ENCODE peak calls at places on chromosomes 11 and 22, in five cellular contexts. R is body of pancreas, C is HFF-Myc, L is kidney, N is sigmoid colon. G is an unnamed sample.

GRCh38 chr11:95711162-95711944 is 78.2 kb downstream of the FAM76B start:
- DNase-seq in R (no peak), C (no peak), L (no peak), N (peak; percentile 78), G (no peak)

GRCh38 chr11:66683877-66684276 is 6.2 kb upstream of the RBM4B start:
- DNase-seq in R (no peak), C (no peak), L (no peak), N (no peak), G (no peak)

GRCh38 chr11:66768088-66768521 is 39.1 kb upstream of the SPTBN2 start:
- DNase-seq in R (no peak), C (no peak), L (no peak), N (no peak), G (no peak)

GRCh38 chr22:42101186-42101585 is 10.6 kb upstream of the NDUFA6 start:
- DNase-seq in R (no peak), C (no peak), L (no peak), N (no peak), G (no peak)

GRCh38 chr11:98455500-98456186 is 565.1 kb upstream of the CNTN5 start:
- DNase-seq in R (no peak), C (no peak), L (no peak), N (no peak), G (no peak)

GRCh38 chr11:64675417-64676252 is 47.4 kb downstream of the NRXN2 start:
- DNase-seq in R (peak; percentile 69), C (no peak), L (peak; percentile 94), N (peak; percentile 82), G (peak; percentile 91)

GRCh38 chr11:66007201-66007634 is 4.6 kb upstream of the CST6 start:
- DNase-seq in R (no peak), C (no peak), L (no peak), N (no peak), G (no peak)

GRCh38 chr22:27116295-27116694 is 458.9 kb downstream of the MIAT start:
- DNase-seq in R (no peak), C (no peak), L (no peak), N (no peak), G (no peak)

GRCh38 chr22:39244496-39245129 is at the start of gene PDGFB:
- DNase-seq in R (peak; percentile 64), C (no peak), L (no peak), N (no peak), G (peak; percentile 80)

GRCh38 chr11:1041936-1042608 is 5.6 kb upstream of the MUC6 start:
- DNase-seq in R (peak; percentile 80), C (no peak), L (peak; percentile 70), N (peak; percentile 38), G (peak; percentile 51)

GRCh38 chr11:67466962-67467771 is 1.9 kb downstream of the TMEM134 start:
- DNase-seq in R (no peak), C (no peak), L (peak; percentile 71), N (no peak), G (no peak)

GRCh38 chr11:60957188-60957587 is 5.2 kb upstream of the SLC15A3 start:
- DNase-seq in R (no peak), C (no peak), L (no peak), N (no peak), G (no peak)

GRCh38 chr22:27461470-27461869 is 340.1 kb downstream of the MN1 start:
- DNase-seq in R (no peak), C (no peak), L (no peak), N (no peak), G (no peak)

DNA sequence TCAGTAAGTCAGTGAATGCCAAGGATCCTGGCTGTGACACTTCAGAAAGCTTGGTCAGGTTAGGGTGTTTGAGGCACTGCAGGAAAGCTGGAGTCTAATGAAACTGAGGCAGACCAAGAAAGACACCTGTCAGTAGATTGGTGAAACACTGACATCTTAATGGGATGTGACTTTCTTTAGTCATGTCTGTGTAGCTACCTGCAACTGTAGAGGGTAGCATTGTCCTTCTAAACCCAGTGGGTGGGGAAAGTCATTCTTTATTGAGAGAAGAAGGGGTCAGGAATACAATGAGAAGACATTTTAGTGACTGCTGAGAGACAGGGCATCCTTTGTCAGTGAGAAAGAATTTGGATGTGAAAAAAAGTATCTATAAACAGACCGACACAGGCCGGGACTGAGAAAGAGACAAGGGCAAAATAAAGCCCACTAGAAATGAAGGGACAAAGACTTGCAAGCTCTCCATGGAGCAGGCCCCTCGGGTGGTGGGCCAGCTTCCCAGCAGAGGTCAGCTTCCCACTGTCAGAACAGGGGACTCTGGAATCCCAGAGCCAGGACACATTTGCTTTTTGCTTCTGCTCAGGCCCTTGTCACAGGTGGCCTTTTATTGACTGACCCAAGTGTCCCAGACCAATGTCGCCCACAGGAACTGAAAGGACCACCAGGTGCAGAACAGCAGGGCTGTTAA is 213.0 kb downstream of the TENM4 start:
- DNase-seq in R (no peak), C (no peak), L (no peak), N (no peak), G (no peak)
- TF ChIP-seq CTCF in R (no peak), C (no peak), L (no peak), N (no peak), G (no peak)

GRCh38 chr22:40922484-40923303 is 28.5 kb upstream of the RBX1 start:
- DNase-seq in R (peak; percentile 21), C (peak; percentile 69), L (no peak), N (no peak), G (no peak)

GRCh38 chr22:40932396-40932795 is 18.8 kb upstream of the RBX1 start:
- DNase-seq in R (no peak), C (no peak), L (no peak), N (no peak), G (no peak)

GRCh38 chr22:40928657-40929056 is 22.5 kb upstream of the RBX1 start:
- DNase-seq in R (no peak), C (no peak), L (no peak), N (no peak), G (no peak)
- TF ChIP-seq CTCF in R (no peak), C (no peak), L (no peak), N (no peak), G (no peak)

GRCh38 chr11:44909557-44909956 is 41.1 kb downstream of the TP53I11 start:
- DNase-seq in R (no peak), C (no peak), L (no peak), N (no peak), G (no peak)

GRCh38 chr11:44913502-44913901 is 37.2 kb downstream of the TP53I11 start:
- DNase-seq in R (no peak), C (no peak), L (no peak), N (no peak), G (no peak)

GRCh38 chr11:44912270-44912987 is 38.3 kb downstream of the TP53I11 start:
- DNase-seq in R (no peak), C (no peak), L (no peak), N (no peak), G (peak; percentile 43)

GRCh38 chr11:44910591-44910990 is 40.1 kb downstream of the TP53I11 start:
- DNase-seq in R (no peak), C (no peak), L (no peak), N (no peak), G (no peak)

GRCh38 chr11:44911031-44911814 is 39.5 kb downstream of the TP53I11 start:
- DNase-seq in R (peak; percentile 88), C (peak; percentile 48), L (no peak), N (peak; percentile 92), G (peak; percentile 89)
- TF ChIP-seq CTCF in R (peak; percentile 69), C (peak; percentile 71), L (peak; percentile 80), N (peak; percentile 71), G (peak; percentile 84)

GRCh38 chr11:14793546-14793945 is 98.5 kb downstream of the CYP2R1 start:
- DNase-seq in R (no peak), C (no peak), L (no peak), N (no peak), G (no peak)

GRCh38 chr11:14784230-14784629 is 107.8 kb downstream of the CYP2R1 start:
- DNase-seq in R (no peak), C (no peak), L (no peak), N (no peak), G (no peak)

DNA sequence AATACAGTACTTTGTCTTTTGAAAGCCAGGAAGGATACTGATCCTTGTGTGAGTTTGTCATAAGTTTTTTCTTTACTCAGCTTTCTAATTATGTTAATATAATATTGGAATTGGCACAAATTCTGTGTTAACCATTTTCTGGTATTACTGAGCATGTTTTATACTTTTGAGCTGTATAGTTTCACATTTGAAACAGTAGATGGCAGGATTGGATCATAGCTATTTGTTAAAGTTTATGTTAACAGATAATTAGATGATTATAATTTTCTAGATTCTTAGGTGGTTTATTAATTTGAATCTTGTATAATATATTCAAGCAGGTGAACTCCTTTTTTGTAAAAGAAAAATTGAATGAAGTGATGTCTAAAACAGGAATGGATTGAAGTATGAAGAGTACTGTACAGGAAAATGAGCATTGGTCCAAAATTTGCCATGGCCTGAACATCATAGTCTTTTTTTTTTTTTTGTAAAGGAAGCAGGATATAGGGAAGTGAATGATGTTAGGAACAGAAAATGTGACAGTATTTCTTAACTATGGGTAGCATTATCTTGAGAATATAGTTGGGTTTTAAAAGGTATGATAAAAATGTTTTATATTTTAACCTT is 102.0 kb downstream of the CYP2R1 start:
- DNase-seq in R (no peak), C (no peak), L (no peak), N (no peak), G (no peak)
- TF ChIP-seq CTCF in R (peak; percentile 56), C (no peak), L (peak; percentile 35), N (no peak), G (peak; percentile 41)

GRCh38 chr11:117479372-117479771 is 151.7 kb downstream of the CEP164 start:
- DNase-seq in R (peak; percentile 27), C (no peak), L (no peak), N (no peak), G (no peak)
- TF ChIP-seq CTCF in R (peak; percentile 34), C (no peak), L (no peak), N (no peak), G (no peak)

DNA sequence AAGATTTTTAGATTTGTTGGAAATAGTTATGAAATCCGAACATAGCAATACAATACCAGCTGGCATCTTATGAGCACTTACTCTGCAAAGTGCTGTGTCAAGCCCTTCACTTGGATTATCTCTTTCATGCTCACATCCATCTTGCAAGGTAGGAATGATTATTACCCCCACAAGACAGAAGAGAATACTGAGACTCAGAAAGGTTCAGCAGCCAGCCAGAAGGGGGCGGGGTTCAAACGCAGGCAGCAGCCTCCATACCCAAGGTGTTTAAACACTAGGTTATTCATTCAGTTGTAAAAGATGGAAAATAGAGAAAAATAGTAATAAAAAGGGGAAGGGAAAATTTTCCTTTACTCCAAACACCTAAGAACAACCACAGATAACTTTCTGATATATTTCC is 158.5 kb downstream of the CCDC34 start:
- DNase-seq in R (peak; percentile 22), C (no peak), L (no peak), N (no peak), G (no peak)
- TF ChIP-seq CTCF in R (peak; percentile 41), C (peak; percentile 22), L (peak; percentile 32), N (no peak), G (peak; percentile 47)